ENCODE peak calls at places on chromosomes 2 and 18, in six cellular contexts. P, E, J, L, V and D are unnamed samples.

GRCh38 chr18:62781893-62782292 is 66.6 kb downstream of the PHLPP1 start:
- DNase-seq in V (peak), J (peak), E (no peak), L (peak), P (no peak), D (peak)

GRCh38 chr18:55998071-55998522 is 410.1 kb upstream of the TCF4 start:
- DNase-seq in J (peak), P (no peak), V (no peak), L (peak), E (peak), D (peak)

GRCh38 chr18:26227051-26227672 is 917 bp downstream of the TAF4B start:
- DNase-seq in L (no peak), V (peak), P (no peak), E (peak), J (peak), D (peak)

GRCh38 chr2:236092714-236093113 is 75.5 kb downstream of the GBX2 start:
- DNase-seq in E (no peak), P (no peak), V (no peak), L (no peak), J (peak), D (no peak)

GRCh38 chr18:32289480-32290075 is 99.7 kb downstream of the MEP1B start:
- DNase-seq in J (peak), E (peak), L (peak), P (peak), V (peak), D (peak)

GRCh38 chr2:140454717-140455116 is 1674.5 kb upstream of the NXPH2 start:
- DNase-seq in E (no peak), P (peak), L (peak), J (no peak), V (peak), D (peak)

GRCh38 chr2:98158305-98158704 is 71.3 kb downstream of the VWA3B start:
- DNase-seq in P (no peak), J (no peak), E (no peak), V (no peak), L (no peak), D (no peak)

GRCh38 chr2:188668017-188668663 is 306.0 kb upstream of the COL3A1 start:
- DNase-seq in V (peak), J (no peak), P (peak), L (peak), E (no peak), D (peak)

GRCh38 chr2:75790121-75790520 is 79.4 kb upstream of the GCFC2 start:
- DNase-seq in P (no peak), L (no peak), V (no peak), E (no peak), J (no peak), D (no peak)

GRCh38 chr2:41785623-41786022 is 262.2 kb upstream of the PKDCC start:
- DNase-seq in E (no peak), V (no peak), L (no peak), P (no peak), J (no peak), D (no peak)

GRCh38 chr2:134718956-134719814 is at the start of gene TMEM163:
- DNase-seq in J (peak), L (no peak), P (no peak), V (no peak), E (peak), D (peak)

GRCh38 chr2:160613466-160614153 is 120.0 kb upstream of the RBMS1 start:
- DNase-seq in P (no peak), J (no peak), E (no peak), V (peak), L (peak), D (peak)

GRCh38 chr2:54347622-54348021 is 91.6 kb upstream of the TSPYL6 start:
- DNase-seq in L (no peak), J (peak), P (no peak), V (no peak), E (no peak), D (no peak)

GRCh38 chr2:241011751-241012510 is 13.5 kb downstream of the SNED1 start:
- DNase-seq in V (no peak), P (no peak), L (no peak), E (no peak), J (no peak), D (no peak)

GRCh38 chr2:108169982-108170625 is 69.7 kb upstream of the SULT1C3 start:
- DNase-seq in V (peak), L (peak), P (no peak), J (peak), E (peak), D (peak)

GRCh38 chr2:115165529-115166109 is 723.2 kb downstream of the DPP10 start:
- DNase-seq in E (peak), L (peak), V (peak), P (no peak), J (peak), D (peak)

GRCh38 chr2:177783835-177784448 is 288.6 kb downstream of the PDE11A start:
- DNase-seq in E (no peak), P (no peak), J (no peak), V (no peak), L (peak), D (peak)

GRCh38 chr2:159612255-159612901 is 4.0 kb downstream of the BAZ2B start:
- DNase-seq in J (peak), P (no peak), V (peak), E (peak), L (no peak), D (peak)

GRCh38 chr2:47076586-47077441 is 78.3 kb downstream of the STPG4 start:
- DNase-seq in L (peak), V (peak), J (no peak), P (peak), E (no peak), D (peak)

GRCh38 chr18:12410121-12410520 is 2.4 kb downstream of the PRELID3A start:
- DNase-seq in P (no peak), V (no peak), E (no peak), J (no peak), L (peak), D (no peak)

GRCh38 chr18:62588217-62588616 is 65.4 kb downstream of the ZCCHC2 start:
- DNase-seq in P (no peak), J (no peak), L (no peak), E (no peak), V (no peak), D (no peak)

GRCh38 chr2:1731512-1731962 is 12.8 kb downstream of the PXDN start:
- DNase-seq in J (no peak), V (no peak), P (no peak), E (peak), L (peak), D (peak)

GRCh38 chr2:105363192-105363591 is 25.9 kb downstream of the C2orf49 start:
- DNase-seq in E (no peak), P (no peak), L (no peak), V (peak), J (no peak), D (no peak)

GRCh38 chr2:175854149-175854548 is 147.9 kb downstream of the LNPK start:
- DNase-seq in V (no peak), J (no peak), L (no peak), E (peak), P (no peak), D (no peak)

GRCh38 chr2:191617589-191617988 is 60.3 kb upstream of the NABP1 start:
- DNase-seq in J (no peak), E (no peak), L (no peak), V (no peak), P (no peak), D (no peak)

GRCh38 chr2:24080721-24081120 is 3.9 kb downstream of the TP53I3 start:
- DNase-seq in E (no peak), L (no peak), V (no peak), P (no peak), J (no peak), D (no peak)

GRCh38 chr2:118665784-118666529 is 181.5 kb downstream of the EN1 start:
- DNase-seq in P (no peak), J (no peak), E (no peak), V (no peak), L (peak), D (peak)

GRCh38 chr2:98403878-98404277 is 40.8 kb upstream of the INPP4A start:
- DNase-seq in E (no peak), V (no peak), L (no peak), P (no peak), J (no peak), D (no peak)

GRCh38 chr2:168246072-168246482 is 1.3 kb downstream of the STK39 start:
- DNase-seq in J (peak), E (no peak), P (no peak), L (peak), V (no peak), D (no peak)

GRCh38 chr2:177404243-177404642 is 11.7 kb downstream of the AGPS start:
- DNase-seq in L (no peak), J (no peak), V (no peak), E (no peak), P (no peak), D (peak)

GRCh38 chr2:36058076-36058475 is 297.5 kb upstream of the CRIM1 start:
- DNase-seq in P (no peak), J (no peak), V (peak), L (no peak), E (no peak), D (no peak)

GRCh38 chr2:70248810-70249438 is 496 bp upstream of the TIA1 start:
- DNase-seq in L (no peak), V (no peak), P (no peak), E (peak), J (peak), D (no peak)

GRCh38 chr18:77205769-77206168 is 43.9 kb upstream of the GALR1 start:
- DNase-seq in V (no peak), P (no peak), L (no peak), E (no peak), J (no peak), D (no peak)

GRCh38 chr2:151085101-151085640 is 176.5 kb downstream of the RBM43 start:
- DNase-seq in V (no peak), J (no peak), L (no peak), P (no peak), E (no peak), D (no peak)

GRCh38 chr2:46029332-46029811 is 267.8 kb upstream of the EPAS1 start:
- DNase-seq in E (peak), L (peak), V (peak), J (no peak), P (no peak), D (peak)

GRCh38 chr2:24274809-24275208 is 85.5 kb downstream of the ITSN2 start:
- DNase-seq in P (no peak), E (no peak), V (no peak), L (no peak), J (no peak), D (no peak)

GRCh38 chr2:234710587-234710986 is 213.7 kb upstream of the ARL4C start:
- DNase-seq in L (no peak), P (no peak), J (peak), V (no peak), E (no peak), D (no peak)

GRCh38 chr2:172701250-172701649 is 34.4 kb upstream of the RAPGEF4 start:
- DNase-seq in V (peak), P (no peak), E (no peak), J (no peak), L (peak), D (peak)

GRCh38 chr2:186544255-186544675 is 45.6 kb upstream of the ITGAV start:
- DNase-seq in J (peak), P (peak), E (peak), L (peak), V (peak), D (peak)

GRCh38 chr2:28556303-28556702 is 60.4 kb downstream of the PLB1 start:
- DNase-seq in E (no peak), P (no peak), J (no peak), V (no peak), L (no peak), D (no peak)

DNA sequence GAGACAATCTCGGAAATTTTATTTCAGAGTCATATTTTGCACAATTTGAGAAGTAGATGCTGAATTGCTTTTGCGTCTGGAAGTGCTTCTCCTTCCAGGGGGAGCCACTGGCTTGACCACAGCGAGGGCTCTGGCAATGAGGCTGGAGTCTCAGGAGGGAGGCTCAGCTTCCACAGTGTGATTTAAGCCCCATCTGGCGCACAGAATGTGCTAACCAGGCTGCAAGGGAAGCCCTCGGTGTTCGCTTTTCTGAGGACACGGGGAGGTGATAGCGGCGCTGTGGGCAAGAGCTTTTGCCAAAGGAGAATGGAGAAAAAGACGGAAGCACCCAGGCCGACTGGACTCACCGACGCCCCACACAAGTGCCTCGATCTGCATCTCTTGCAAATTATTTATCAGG is 52.4 kb downstream of the ADI1 start:
- DNase-seq in L (no peak), J (no peak), V (no peak), P (no peak), E (no peak), D (no peak)
- H2AFZ ChIP-seq in L (no peak), J (no peak), V (no peak), P (no peak), E (no peak), D (no peak)

DNA sequence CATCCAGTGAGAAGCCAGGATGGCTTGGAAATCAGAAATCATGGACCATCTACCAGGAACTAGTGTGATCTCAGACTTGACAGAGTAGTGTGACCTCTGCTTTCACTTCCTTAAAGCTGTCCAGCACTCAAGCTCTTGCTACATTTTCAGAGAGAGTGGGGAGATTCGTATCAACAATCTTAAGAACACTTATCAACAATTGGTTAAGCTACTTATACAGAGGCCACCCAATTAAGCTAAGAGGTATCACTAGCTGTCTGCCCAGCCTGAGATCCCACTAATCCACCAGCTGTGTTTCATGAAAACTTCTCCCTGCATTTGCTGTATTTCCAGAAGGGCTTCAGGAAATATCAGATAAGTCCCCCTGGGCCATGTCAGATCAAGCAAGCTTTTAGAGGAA is 4.2 kb downstream of the RPRM start:
- DNase-seq in E (no peak), L (no peak), V (no peak), P (no peak), J (no peak), D (no peak)
- H2AFZ ChIP-seq in E (no peak), L (no peak), V (no peak), P (no peak), J (no peak), D (no peak)

DNA sequence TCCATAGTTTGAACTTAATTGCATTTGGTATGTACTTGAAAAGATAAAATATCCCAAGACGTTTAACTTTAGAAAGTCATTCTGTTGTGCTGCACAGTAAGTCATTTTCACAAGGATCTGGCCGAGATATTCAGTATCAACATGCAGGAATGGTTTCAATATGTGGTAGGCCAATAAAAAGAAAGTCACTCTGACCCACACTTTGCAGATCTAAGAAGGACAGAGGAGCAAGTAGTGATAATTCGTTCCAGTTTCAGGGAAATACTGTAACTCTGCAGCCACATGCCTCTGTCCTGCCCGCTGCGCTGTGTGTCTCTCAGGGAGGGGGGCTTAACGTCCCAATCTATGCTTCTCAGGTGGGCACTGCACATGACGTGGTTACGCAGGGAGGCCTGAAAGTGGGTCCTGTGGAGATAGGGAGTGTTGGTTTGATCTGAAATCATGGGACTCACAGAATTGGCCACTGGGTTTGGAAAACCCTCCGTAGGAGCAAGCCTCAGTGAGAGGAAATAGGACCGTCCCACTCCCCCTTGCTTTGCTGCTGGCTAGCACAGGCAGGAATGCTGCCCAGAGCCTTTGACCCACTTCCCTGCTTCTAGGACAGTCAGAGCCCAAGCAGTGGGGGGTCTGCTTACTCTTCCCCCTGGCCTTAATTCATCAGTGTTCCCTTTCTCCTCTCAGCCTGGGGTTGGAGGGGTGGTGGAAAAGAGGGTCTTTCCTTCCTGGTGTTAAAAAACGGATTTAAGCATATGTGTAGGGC is 314.7 kb upstream of the SPRED2 start:
- DNase-seq in E (peak), L (no peak), P (no peak), J (peak), V (no peak), D (no peak)
- H2AFZ ChIP-seq in E (peak), L (no peak), P (no peak), J (peak), V (no peak), D (no peak)

GRCh38 chr2:224646242-224646846 is 61.2 kb upstream of the CUL3 start:
- DNase-seq in J (peak), E (peak), L (no peak), P (peak), V (peak), D (peak)
- H2AFZ ChIP-seq in J (no peak), E (no peak), L (no peak), P (peak), V (no peak), D (no peak)

GRCh38 chr2:215286309-215286708 is 25.6 kb upstream of the ATIC start:
- DNase-seq in J (no peak), V (no peak), P (no peak), E (no peak), L (no peak), D (no peak)

GRCh38 chr2:215293879-215294278 is 18.0 kb upstream of the ATIC start:
- DNase-seq in V (no peak), L (no peak), P (no peak), J (no peak), E (no peak), D (no peak)

GRCh38 chr2:215288112-215288815 is 23.6 kb upstream of the ATIC start:
- DNase-seq in J (no peak), V (no peak), E (no peak), L (no peak), P (no peak), D (no peak)

DNA sequence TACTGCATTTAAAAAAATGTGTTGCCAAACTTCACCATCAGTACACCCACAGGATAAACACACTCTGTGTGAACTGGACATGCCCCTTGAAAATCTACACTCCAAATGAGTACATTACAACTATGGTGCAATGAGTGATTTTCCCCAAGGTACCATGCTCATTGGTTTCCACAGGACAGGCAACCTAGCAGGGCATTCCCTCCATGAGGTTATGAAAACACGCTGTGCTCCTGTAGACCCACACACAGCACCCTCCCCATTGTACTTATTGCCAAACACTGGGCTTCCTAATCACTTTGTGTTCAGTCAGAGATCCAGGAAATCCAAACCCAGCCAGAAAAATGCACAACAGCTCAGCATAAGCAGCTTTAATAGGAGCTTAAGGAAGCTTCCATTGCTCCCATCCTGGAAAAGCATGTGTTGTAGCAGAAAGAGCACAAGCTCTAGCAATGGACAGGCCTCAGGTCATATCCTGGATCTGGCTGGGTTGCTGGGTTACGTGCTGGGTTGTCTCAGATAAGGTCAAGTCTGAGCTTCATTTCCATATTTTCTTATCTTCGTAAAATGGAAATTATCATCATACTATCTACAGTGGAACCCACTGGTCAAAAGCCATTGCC is 20.8 kb upstream of the ATIC start:
- DNase-seq in V (no peak), L (no peak), J (no peak), P (no peak), E (no peak), D (no peak)
- H2AFZ ChIP-seq in V (no peak), L (no peak), J (no peak), P (no peak), E (no peak), D (no peak)